ENCODE peak calls at places on chromosomes 11 and 22, in six cellular contexts. X, P, L, V, G and S are unnamed samples.

GRCh38 chr11:73334244-73335203 is 26.4 kb downstream of the ARHGEF17 start:
- DNase-seq in P (no peak), X (peak; percentile 71), V (peak; percentile 36), G (peak; percentile 92), L (peak; percentile 90), S (peak; percentile 91)

GRCh38 chr22:39259698-39260097 is 14.9 kb upstream of the PDGFB start:
- DNase-seq in P (no peak), G (no peak), L (no peak), X (no peak), V (no peak), S (no peak)

GRCh38 chr11:73411031-73411430 is 34.8 kb downstream of the RELT start:
- DNase-seq in P (no peak), V (no peak), G (no peak), L (no peak), X (no peak), S (no peak)

GRCh38 chr11:94877446-94878200 is 95.7 kb downstream of the CWC15 start:
- DNase-seq in P (no peak), V (no peak), G (no peak), L (no peak), X (no peak), S (no peak)

GRCh38 chr11:76903325-76903724 is 42.6 kb downstream of the ACER3 start:
- DNase-seq in L (no peak), V (no peak), X (no peak), G (no peak), P (no peak), S (no peak)

GRCh38 chr11:70064011-70064725 is 13.9 kb upstream of the ANO1 start:
- DNase-seq in L (no peak), G (no peak), P (no peak), X (no peak), V (no peak), S (no peak)

GRCh38 chr11:92765965-92766371 is 203.5 kb upstream of the MTNR1B start:
- DNase-seq in V (no peak), P (no peak), G (peak; percentile 21), L (peak; percentile 56), X (peak; percentile 8), S (peak; percentile 12)

GRCh38 chr11:80596291-80596810 is 1155.5 kb upstream of the TENM4 start:
- DNase-seq in L (no peak), P (no peak), X (no peak), G (no peak), V (no peak), S (no peak)

GRCh38 chr11:89443366-89444303 is 47.5 kb downstream of the NOX4 start:
- DNase-seq in L (no peak), P (no peak), V (no peak), X (no peak), G (no peak), S (no peak)

GRCh38 chr11:14620027-14620511 is 23.5 kb upstream of the PDE3B start:
- DNase-seq in X (no peak), L (no peak), V (no peak), P (no peak), G (no peak), S (no peak)

GRCh38 chr11:104946907-104947306 is 21.5 kb downstream of the CASP4 start:
- DNase-seq in G (no peak), L (peak; percentile 33), V (peak; percentile 37), X (peak; percentile 42), P (no peak), S (no peak)

GRCh38 chr22:36253523-36254490 is 874 bp downstream of the APOL1 start:
- DNase-seq in L (no peak), G (peak; percentile 73), V (no peak), P (no peak), X (peak; percentile 68), S (no peak)

GRCh38 chr22:40128989-40129388 is 48.7 kb upstream of the TNRC6B start:
- DNase-seq in X (no peak), G (no peak), L (peak; percentile 30), P (no peak), V (peak; percentile 63), S (no peak)

GRCh38 chr11:5938603-5938965 is 3.5 kb upstream of the OR56A3 start:
- DNase-seq in L (no peak), G (no peak), P (no peak), X (no peak), V (no peak), S (no peak)

GRCh38 chr11:118318112-118319030 is 13.8 kb downstream of the CD3E start:
- DNase-seq in V (peak; percentile 84), L (no peak), G (no peak), P (no peak), X (no peak), S (no peak)

GRCh38 chr11:104534268-104534667 is 364.0 kb downstream of the CASP12 start:
- DNase-seq in X (no peak), G (no peak), L (no peak), P (no peak), V (no peak), S (no peak)

GRCh38 chr22:23376256-23376655 is 195.9 kb downstream of the BCR start:
- DNase-seq in P (no peak), G (no peak), V (peak; percentile 50), L (no peak), X (no peak), S (no peak)

GRCh38 chr11:108732395-108732794 is 67.5 kb downstream of the DDX10 start:
- DNase-seq in V (no peak), X (no peak), P (no peak), G (no peak), L (no peak), S (no peak)

GRCh38 chr11:16780146-16780545 is 41.7 kb downstream of the C11orf58 start:
- DNase-seq in X (no peak), P (no peak), V (no peak), G (no peak), L (no peak), S (no peak)

DNA sequence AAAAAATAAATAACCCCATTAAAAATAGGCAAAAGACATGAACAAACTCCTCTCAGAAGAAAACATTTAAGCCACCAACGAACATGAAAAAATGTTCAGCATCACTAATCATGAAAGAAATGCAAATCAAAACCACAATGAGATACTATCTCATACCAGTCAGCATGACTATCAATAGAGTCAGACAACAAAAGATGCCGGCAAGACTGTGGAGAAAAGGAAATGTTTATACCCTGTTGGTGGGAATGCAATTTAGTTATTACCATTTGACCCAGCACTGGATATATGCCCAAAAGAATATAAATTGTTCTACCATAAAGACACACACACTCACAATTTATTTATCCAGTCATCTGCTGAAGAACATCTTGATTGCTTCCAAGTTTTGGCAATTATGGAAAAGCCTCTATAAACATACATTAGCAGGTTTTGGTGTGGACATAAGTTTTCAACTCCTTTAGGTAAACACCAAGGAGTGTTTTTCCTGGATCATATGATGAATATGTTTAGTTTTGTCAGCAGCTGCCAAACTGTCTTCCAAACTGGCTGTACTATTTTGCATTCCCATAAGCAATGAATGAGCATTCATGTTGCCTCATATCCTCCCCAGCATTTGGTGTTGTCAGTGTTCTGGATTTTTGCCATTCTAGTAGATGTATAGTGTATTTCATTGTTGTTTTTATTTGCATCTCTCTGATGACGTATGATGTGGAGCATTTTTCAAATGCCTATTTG is 28.0 kb downstream of the OR8D1 start:
- DNase-seq in X (no peak), V (no peak), P (no peak), G (no peak), L (no peak), S (no peak)
- H3K27ac ChIP-seq in X (no peak overlapping the region), V (no peak overlapping the region), P (no peak overlapping the region), G (no peak overlapping the region), L (no peak overlapping the region), S (no peak overlapping the region)

DNA sequence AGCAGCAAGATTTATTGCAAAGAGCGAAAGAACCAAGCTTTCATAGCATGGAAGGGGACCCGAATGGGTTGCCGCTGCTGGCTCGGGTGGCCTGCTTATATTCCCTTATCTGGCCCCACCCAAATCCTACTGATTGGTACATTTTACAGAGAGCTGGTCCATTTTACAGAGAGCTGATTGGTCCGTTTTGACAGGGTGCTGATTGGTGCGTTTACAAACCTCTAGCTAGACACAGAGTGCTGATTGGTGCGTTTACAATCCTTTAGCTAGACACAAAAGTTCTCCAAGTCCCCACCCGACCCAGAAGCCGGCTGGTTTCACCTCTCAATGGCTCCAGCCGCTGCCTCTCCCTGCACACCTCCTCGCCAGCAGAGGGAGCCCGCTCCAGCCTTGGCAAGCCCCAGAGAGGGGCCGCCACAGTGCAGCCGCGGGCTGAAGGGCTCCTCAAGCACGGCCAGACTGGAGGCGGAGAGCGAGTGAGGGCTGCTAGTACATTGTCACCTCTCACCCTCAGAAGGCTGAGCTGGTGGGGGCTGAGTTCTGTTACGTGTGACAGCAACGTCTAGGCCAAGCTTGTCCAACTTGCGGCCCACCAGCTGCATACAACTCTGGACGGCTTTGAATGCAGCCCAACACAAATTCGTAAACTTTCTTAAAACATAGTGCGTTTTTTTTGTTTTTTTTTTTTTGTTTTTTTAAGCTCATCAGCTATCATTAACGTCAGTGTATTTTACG is 8.7 kb downstream of the PTH start:
- DNase-seq in G (no peak), L (peak; percentile 47), P (peak; percentile 51), X (no peak), V (peak; percentile 25), S (no peak)
- TF ChIP-seq CTCF in G (no peak), L (peak; percentile 34), P (no peak), X (no peak), V (peak; percentile 40), S (peak; percentile 20)

GRCh38 chr11:67345949-67346819 is 7.2 kb downstream of the POLD4 start:
- DNase-seq in X (no peak), G (no peak), P (no peak), L (no peak), V (peak; percentile 66), S (no peak)
- H3K27ac ChIP-seq in X (no peak overlapping the region), G (no peak overlapping the region), P (no peak overlapping the region), L (no peak overlapping the region), V (no peak overlapping the region), S (no peak overlapping the region)

GRCh38 chr22:27879923-27880322 is 39.1 kb downstream of the PITPNB start:
- DNase-seq in G (no peak), L (no peak), P (no peak), X (no peak), V (peak; percentile 53), S (no peak)
- TF ChIP-seq CTCF in G (peak; percentile 16), L (peak; percentile 42), P (no peak), X (peak; percentile 46), V (peak; percentile 79), S (peak; percentile 44)

GRCh38 chr11:124768914-124769313 is 6.8 kb upstream of the ESAM start:
- DNase-seq in V (no peak), X (no peak), P (no peak), G (no peak), L (no peak), S (no peak)

GRCh38 chr11:124766156-124766555 is 4.1 kb upstream of the ESAM start:
- DNase-seq in X (no peak), L (no peak), V (no peak), P (no peak), G (no peak), S (no peak)

GRCh38 chr11:124769804-124770774 is 8.0 kb upstream of the ESAM start:
- DNase-seq in G (no peak), V (no peak), L (no peak), P (no peak), X (no peak), S (no peak)
- H3K27ac ChIP-seq in G (no peak overlapping the region), V (no peak overlapping the region), L (no peak overlapping the region), P (no peak overlapping the region), X (no peak overlapping the region), S (no peak overlapping the region)